ENCODE peak calls at places on chromosomes 13 and 19, in five cellular contexts. One of them, this sample, is unnamed.

GRCh38 chr19:38975214-38975860 is at the start of gene FBXO17:
- DNase-seq in IMR-90: peak; percentile 63
- DNase-seq in Peyer's patch: no peak
- DNase-seq in activated naive CD4-positive, alpha-beta T cell: no peak
- DNase-seq in T-helper 1 cell: no peak
- DNase-seq in this sample: no peak

GRCh38 chr13:46519177-46519576 is 33.8 kb upstream of the LRCH1 start:
- DNase-seq in T-helper 1 cell: no peak
- DNase-seq in activated naive CD4-positive, alpha-beta T cell: no peak
- DNase-seq in Peyer's patch: no peak
- DNase-seq in IMR-90: no peak
- DNase-seq in this sample: no peak

GRCh38 chr19:33666196-33666595 is 44.4 kb downstream of the CHST8 start:
- DNase-seq in Peyer's patch: no peak
- DNase-seq in IMR-90: no peak
- DNase-seq in activated naive CD4-positive, alpha-beta T cell: no peak
- DNase-seq in T-helper 1 cell: no peak
- DNase-seq in this sample: no peak

GRCh38 chr19:39446365-39447084 is 1.1 kb downstream of the SUPT5H start:
- DNase-seq in Peyer's patch: no peak
- DNase-seq in activated naive CD4-positive, alpha-beta T cell: no peak
- DNase-seq in IMR-90: no peak
- DNase-seq in T-helper 1 cell: no peak
- DNase-seq in this sample: no peak

GRCh38 chr19:13964776-13965175 is 12.5 kb downstream of the DCAF15 start:
- DNase-seq in activated naive CD4-positive, alpha-beta T cell: no peak
- DNase-seq in Peyer's patch: no peak
- DNase-seq in IMR-90: peak; percentile 66
- DNase-seq in T-helper 1 cell: no peak
- DNase-seq in this sample: no peak

GRCh38 chr13:27170221-27170520 is 1.4 kb downstream of the USP12 start:
- DNase-seq in IMR-90: peak; percentile 84
- DNase-seq in Peyer's patch: no peak
- DNase-seq in activated naive CD4-positive, alpha-beta T cell: no peak
- DNase-seq in T-helper 1 cell: no peak
- DNase-seq in this sample: no peak

GRCh38 chr19:42423462-42424344 is 3.5 kb downstream of the LIPE start:
- DNase-seq in Peyer's patch: peak; percentile 95
- DNase-seq in IMR-90: peak; percentile 90
- DNase-seq in activated naive CD4-positive, alpha-beta T cell: peak; percentile 92
- DNase-seq in T-helper 1 cell: peak; percentile 81
- DNase-seq in this sample: peak; percentile 86

GRCh38 chr13:30805603-30806011 is 70.3 kb downstream of the ALOX5AP start:
- DNase-seq in activated naive CD4-positive, alpha-beta T cell: no peak
- DNase-seq in T-helper 1 cell: no peak
- DNase-seq in IMR-90: peak; percentile 59
- DNase-seq in Peyer's patch: no peak
- DNase-seq in this sample: no peak

GRCh38 chr13:30353060-30353459 is 45.7 kb upstream of the KATNAL1 start:
- DNase-seq in activated naive CD4-positive, alpha-beta T cell: no peak
- DNase-seq in IMR-90: no peak
- DNase-seq in T-helper 1 cell: no peak
- DNase-seq in Peyer's patch: no peak
- DNase-seq in this sample: no peak